ENCODE peak calls at places on chromosomes 6 and 20, in seven cellular contexts. K is dorsolateral prefrontal cortex, I is pancreas, F is fibroblast of the aortic adventitia, P is NB4, Z is stomach, N is bronchial epithelial cell. C is an unnamed sample.

GRCh38 chr6:2749972-2750600 is 636 bp downstream of the MYLK4 start:
- DNase-seq in I (peak), N (peak), F (peak), P (peak), Z (peak), K (no peak), C (no peak)

GRCh38 chr20:19492937-19493336 is 265.1 kb upstream of the RIN2 start:
- DNase-seq in K (no peak), P (no peak), N (no peak), I (no peak), Z (no peak), F (no peak), C (no peak)

GRCh38 chr6:30102701-30103629 is 9.9 kb downstream of the TRIM31 start:
- DNase-seq in F (peak), K (peak), I (peak), N (peak), P (peak), Z (peak), C (peak)

GRCh38 chr6:169530762-169531143 is 171.1 kb downstream of the WDR27 start:
- DNase-seq in K (no peak), P (no peak), I (no peak), Z (no peak), N (no peak), F (no peak), C (no peak)

GRCh38 chr6:139376604-139377218 is 2.3 kb upstream of the CITED2 start:
- DNase-seq in K (no peak), N (peak), Z (peak), F (peak), I (peak), P (peak), C (no peak)

GRCh38 chr6:37303891-37304503 is 46.1 kb upstream of the TMEM217 start:
- DNase-seq in N (peak), P (peak), K (no peak), Z (no peak), I (no peak), F (peak), C (no peak)

GRCh38 chr20:2397595-2398145 is 17.0 kb downstream of the TGM6 start:
- DNase-seq in K (no peak), P (no peak), N (no peak), F (no peak), I (no peak), Z (no peak), C (no peak)

GRCh38 chr6:18978330-18979128 is 591.4 kb downstream of the RNF144B start:
- DNase-seq in Z (no peak), P (no peak), K (no peak), F (no peak), N (peak), I (no peak), C (no peak)

GRCh38 chr20:64055893-64056638 is 6.6 kb upstream of the SOX18 start:
- DNase-seq in K (no peak), N (no peak), I (no peak), F (peak), Z (no peak), P (peak), C (no peak)

GRCh38 chr6:131754088-131754487 is 43.3 kb upstream of the CTAGE9 start:
- DNase-seq in F (peak), Z (no peak), I (no peak), K (no peak), P (no peak), N (no peak), C (no peak)

GRCh38 chr6:131946404-131946991 is 4.7 kb downstream of the CCN2 start:
- DNase-seq in N (no peak), F (peak), Z (no peak), I (no peak), K (no peak), P (no peak), C (no peak)

GRCh38 chr6:854405-855073 is 161.6 kb upstream of the EXOC2 start:
- DNase-seq in F (peak), K (no peak), N (no peak), P (no peak), Z (no peak), I (no peak), C (no peak)

GRCh38 chr6:125301435-125302391 is at the start of gene HDDC2:
- DNase-seq in F (peak), P (peak), K (no peak), N (peak), Z (peak), I (peak), C (peak)

GRCh38 chr20:34040300-34041015 is 46.7 kb downstream of the RALY start:
- DNase-seq in K (no peak), I (no peak), P (no peak), N (no peak), Z (no peak), F (no peak), C (no peak)

GRCh38 chr20:54194724-54195438 is 13.0 kb upstream of the PFDN4 start:
- DNase-seq in Z (no peak), F (no peak), K (no peak), N (peak), I (no peak), P (peak), C (no peak)

GRCh38 chr6:134328792-134329191 is 10.9 kb upstream of the SGK1 start:
- DNase-seq in F (no peak), N (no peak), Z (no peak), K (no peak), P (no peak), I (no peak), C (no peak)

GRCh38 chr6:157233686-157234085 is 89.6 kb downstream of the TMEM242 start:
- DNase-seq in I (no peak), F (no peak), N (no peak), P (no peak), K (peak), Z (no peak), C (no peak)

GRCh38 chr20:45791668-45792512 is at the start of the genes DNTTIP1 and WFDC3:
- DNase-seq in I (peak), P (peak), K (peak), N (peak), F (peak), Z (peak), C (peak)

GRCh38 chr6:148367418-148368024 is 24.9 kb downstream of the SASH1 start:
- DNase-seq in F (peak), Z (no peak), P (peak), I (no peak), K (no peak), N (peak), C (peak)

GRCh38 chr6:1585669-1586049 is 24.1 kb upstream of the FOXC1 start:
- DNase-seq in I (no peak), K (no peak), P (no peak), F (no peak), Z (no peak), N (no peak), C (peak)

GRCh38 chr6:120077489-120077888 is 727.9 kb upstream of the MAN1A1 start:
- DNase-seq in F (peak), I (no peak), P (no peak), N (peak), K (no peak), Z (no peak), C (no peak)

GRCh38 chr20:38170914-38171300 is 5.8 kb upstream of the TGM2 start:
- DNase-seq in K (no peak), Z (no peak), I (no peak), F (no peak), P (no peak), N (no peak), C (no peak)

GRCh38 chr20:35511814-35512420 is 17.5 kb downstream of the C20orf173 start:
- DNase-seq in P (peak), N (peak), Z (peak), F (peak), I (no peak), K (no peak), C (no peak)

GRCh38 chr6:73258721-73259120 is 4.3 kb downstream of the KHDC1 start:
- DNase-seq in F (no peak), I (no peak), P (peak), Z (no peak), K (no peak), N (no peak), C (no peak)
- TF ChIP-seq CTCF in F (no peak), I (no peak), P (no peak), Z (no peak), K (no peak), N (no peak), C (no peak)

GRCh38 chr6:143912671-143913070 is 48.4 kb downstream of the ZC2HC1B start:
- DNase-seq in N (no peak), Z (no peak), P (no peak), I (no peak), F (no peak), K (no peak), C (no peak)
- TF ChIP-seq CTCF in N (no peak), Z (no peak), P (no peak), I (no peak), F (no peak), K (no peak), C (no peak)

DNA sequence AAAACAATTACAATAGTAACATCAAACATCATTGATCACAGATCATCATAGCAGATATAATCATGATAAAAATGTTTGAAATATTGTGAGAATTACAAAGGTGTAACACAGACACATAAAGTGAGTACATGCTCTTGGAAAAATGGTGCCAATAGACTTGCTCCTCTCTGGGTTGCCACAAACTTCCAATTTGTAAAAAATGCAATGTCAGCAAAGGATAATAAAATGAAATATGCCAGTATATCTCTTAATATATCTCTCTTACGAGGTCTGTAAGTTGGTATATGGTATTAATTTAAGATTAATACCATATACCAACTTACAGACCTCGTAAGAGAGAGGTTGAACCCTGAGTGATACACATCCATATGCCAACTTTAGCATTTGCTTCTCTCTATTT is 13.4 kb upstream of the CST3 start:
- DNase-seq in I (no peak), Z (no peak), K (no peak), P (no peak), N (no peak), F (no peak), C (no peak)
- TF ChIP-seq CTCF in I (no peak), Z (no peak), K (no peak), P (no peak), N (no peak), F (no peak), C (no peak)

GRCh38 chr20:57590485-57591288 is 29.5 kb downstream of the ZBP1 start:
- DNase-seq in Z (no peak), P (no peak), K (no peak), I (no peak), F (no peak), N (no peak), C (no peak)
- TF ChIP-seq CTCF in Z (no peak), P (no peak), K (no peak), I (no peak), F (no peak), N (no peak), C (no peak)

DNA sequence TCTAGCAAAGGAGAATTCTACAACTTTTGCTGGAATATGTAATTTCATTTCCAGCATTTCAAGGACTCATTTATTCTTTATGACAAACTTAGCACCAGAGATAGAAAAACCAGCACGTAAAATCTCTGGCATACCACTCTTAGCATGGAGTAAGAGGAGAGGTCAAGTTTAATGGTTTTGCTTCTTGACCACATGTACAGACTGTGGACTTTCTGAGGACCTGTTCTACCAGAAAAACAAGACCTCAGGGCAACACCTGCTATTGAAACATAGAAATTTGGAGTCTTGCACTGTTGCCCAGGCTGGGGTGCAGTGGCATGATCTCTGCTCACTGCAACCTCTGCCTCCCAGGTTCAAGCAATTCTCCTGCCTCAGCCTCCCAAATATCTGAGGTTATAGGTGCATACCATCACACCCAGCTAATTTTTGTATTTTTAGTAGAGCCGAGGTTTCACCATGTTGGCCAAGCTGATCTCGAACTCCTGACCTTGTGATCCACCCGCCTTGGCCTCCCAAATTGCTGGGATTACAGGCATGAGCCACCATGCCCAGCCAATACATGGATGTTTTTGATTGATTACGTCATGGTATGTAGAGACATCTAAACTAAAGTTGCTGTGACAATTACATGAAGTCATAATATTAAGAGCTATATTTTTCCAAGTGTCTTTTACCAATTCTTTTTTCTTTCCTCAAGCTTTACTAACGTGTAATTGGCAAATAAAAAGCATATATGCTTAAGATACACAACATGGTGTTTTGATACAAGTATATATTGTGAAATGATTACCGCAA is 36.1 kb downstream of the CRYBG1 start:
- DNase-seq in F (no peak), I (no peak), Z (no peak), N (no peak), K (no peak), P (no peak), C (no peak)
- TF ChIP-seq CTCF in F (no peak), I (no peak), Z (no peak), N (no peak), K (no peak), P (no peak), C (no peak)

GRCh38 chr6:107654736-107655135 is 164.8 kb downstream of the SOBP start:
- DNase-seq in K (no peak), I (no peak), N (no peak), P (no peak), F (no peak), Z (no peak), C (no peak)

GRCh38 chr6:107656381-107656780 is 166.5 kb downstream of the SOBP start:
- DNase-seq in I (no peak), F (peak), K (no peak), N (no peak), P (no peak), Z (no peak), C (no peak)

GRCh38 chr6:107653861-107654394 is 164.0 kb downstream of the SOBP start:
- DNase-seq in F (no peak), Z (no peak), I (no peak), N (peak), K (no peak), P (no peak), C (no peak)

GRCh38 chr6:107656883-107657282 is 167.0 kb downstream of the SOBP start:
- DNase-seq in Z (no peak), P (no peak), N (no peak), I (no peak), K (no peak), F (no peak), C (no peak)

DNA sequence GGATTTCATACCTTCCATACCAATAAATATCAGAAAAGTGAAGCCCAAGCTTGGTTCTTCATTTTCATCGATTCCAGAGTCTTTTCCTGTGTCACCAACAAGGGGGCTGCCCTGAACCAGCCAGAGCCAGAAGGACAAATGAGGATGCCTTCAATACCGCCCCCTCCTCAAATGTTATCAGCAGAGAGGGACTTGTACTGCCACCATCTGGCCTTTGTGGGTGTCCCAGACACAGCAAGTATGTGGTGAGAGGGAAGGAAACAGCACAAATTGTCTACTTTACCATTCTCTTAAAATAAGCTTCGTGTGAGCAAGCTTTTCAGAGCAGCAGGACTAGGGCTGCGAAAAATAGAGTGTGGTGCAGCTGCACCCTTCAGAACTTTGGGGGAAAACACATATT is 165.3 kb downstream of the SOBP start:
- DNase-seq in F (no peak), N (no peak), Z (no peak), K (no peak), I (no peak), P (peak), C (no peak)
- TF ChIP-seq CTCF in F (no peak), N (peak), Z (no peak), K (peak), I (no peak), P (peak), C (peak)

DNA sequence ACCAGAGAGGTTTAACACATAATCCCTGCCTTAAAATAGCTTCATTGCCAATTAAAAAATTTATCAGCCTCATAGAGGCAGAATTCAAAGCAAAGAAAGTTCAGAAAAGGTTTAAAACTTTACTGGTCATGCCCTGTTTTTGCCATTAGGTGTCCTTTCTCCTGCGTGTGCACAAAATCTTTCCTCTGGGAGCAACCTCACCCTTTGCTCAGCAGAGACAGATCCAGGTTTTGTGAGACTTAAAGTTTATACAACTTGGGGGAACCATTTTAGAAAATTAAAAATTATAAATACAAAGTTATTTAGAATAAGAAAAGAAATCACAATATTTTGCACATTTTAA is 41.8 kb upstream of the SLC22A16 start:
- DNase-seq in Z (no peak), P (peak), N (no peak), I (no peak), K (no peak), F (peak), C (no peak)
- TF ChIP-seq CTCF in Z (peak), P (peak), N (peak), I (peak), K (peak), F (peak), C (peak)

GRCh38 chr6:8543714-8544113 is 108.4 kb upstream of the SLC35B3 start:
- DNase-seq in N (no peak), I (no peak), Z (no peak), F (no peak), P (no peak), K (no peak), C (no peak)

GRCh38 chr6:8536122-8536521 is 100.8 kb upstream of the SLC35B3 start:
- DNase-seq in N (peak), F (no peak), I (no peak), P (no peak), Z (no peak), K (no peak), C (no peak)

GRCh38 chr6:8535505-8535904 is 100.2 kb upstream of the SLC35B3 start:
- DNase-seq in I (no peak), N (peak), F (no peak), P (no peak), K (no peak), Z (no peak), C (no peak)

GRCh38 chr6:8539446-8539845 is 104.1 kb upstream of the SLC35B3 start:
- DNase-seq in I (no peak), F (peak), P (peak), K (no peak), N (peak), Z (no peak), C (no peak)
- TF ChIP-seq CTCF in I (no peak), F (no peak), P (no peak), K (peak), N (peak), Z (peak), C (peak)

GRCh38 chr6:43007126-43007525 is 6.6 kb downstream of the MEA1 start:
- DNase-seq in N (no peak), P (no peak), F (no peak), I (no peak), K (no peak), Z (no peak), C (no peak)

GRCh38 chr6:43006251-43006650 is 7.5 kb downstream of the MEA1 start:
- DNase-seq in I (no peak), K (no peak), N (no peak), P (no peak), F (no peak), Z (no peak), C (no peak)

GRCh38 chr6:43012364-43012763 is 1.4 kb downstream of the MEA1 start:
- DNase-seq in F (no peak), K (no peak), P (no peak), I (no peak), N (no peak), Z (no peak), C (no peak)

GRCh38 chr6:43011207-43011606 is 2.5 kb downstream of the MEA1 start:
- DNase-seq in Z (no peak), K (no peak), I (no peak), P (peak), N (no peak), F (no peak), C (no peak)

GRCh38 chr6:43009124-43009523 is 4.6 kb downstream of the MEA1 start:
- DNase-seq in P (peak), N (peak), K (no peak), F (peak), Z (peak), I (no peak), C (no peak)
- TF ChIP-seq CTCF in P (peak), N (peak), K (peak), F (peak), Z (peak), I (no peak), C (peak)

DNA sequence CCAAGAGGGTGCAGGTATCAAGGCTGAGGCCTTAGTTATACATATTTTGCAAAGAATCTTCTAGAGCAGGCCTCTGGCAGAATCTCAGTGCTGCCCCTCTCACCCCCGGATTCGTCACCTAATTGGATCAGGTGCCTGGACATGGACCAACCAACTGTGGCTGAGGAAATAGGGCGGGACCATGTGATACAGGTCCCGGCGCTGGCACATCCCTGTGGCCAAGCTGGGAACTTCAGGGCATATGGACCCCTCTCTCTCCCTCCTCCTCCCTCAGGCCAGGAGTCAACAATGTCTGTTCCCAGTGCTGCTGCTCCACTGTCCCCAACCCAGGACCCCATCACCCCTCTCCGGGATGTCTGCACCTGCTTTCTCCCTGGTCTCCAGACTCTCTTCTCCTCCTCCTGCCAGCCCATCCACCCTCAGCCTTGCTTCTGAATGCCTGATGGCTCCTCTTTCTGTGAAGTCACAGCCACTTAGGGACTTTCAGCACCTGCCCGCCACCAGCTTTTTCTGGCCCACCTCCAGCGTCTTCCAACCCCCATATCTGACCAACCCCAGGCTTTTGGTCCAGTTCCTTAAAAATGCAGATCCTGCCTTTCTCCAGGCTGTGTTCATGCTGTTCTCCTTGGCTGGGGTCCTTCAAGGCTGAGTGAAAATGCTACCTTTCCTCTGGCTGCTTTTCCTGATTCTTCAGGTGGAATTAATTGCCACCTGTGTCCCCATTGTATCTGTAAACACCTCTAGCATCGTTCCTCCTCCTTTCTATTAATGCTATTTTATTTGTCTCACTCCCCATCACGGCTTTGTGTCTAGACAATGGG is 19.0 kb upstream of the MLN start:
- DNase-seq in P (peak), K (no peak), F (no peak), N (no peak), Z (no peak), I (no peak), C (no peak)
- TF ChIP-seq CTCF in P (peak), K (no peak), F (peak), N (peak), Z (no peak), I (no peak), C (peak)

C was measured in osteocyte.